ENCODE peak calls at places on chromosomes 4 and X, in eight cellular contexts. R is stomach, J is fibroblast of pulmonary artery, O is GM12878, T is adrenal gland, Y is lower lobe of right lung, U is colonic mucosa, X is fibroblast of lung. B is an unnamed sample.

GRCh38 chr4:7030856-7031255 is 12.3 kb upstream of the TADA2B start:
- DNase-seq in R (no peak), J (no peak), O (no peak), T (no peak), Y (no peak), U (no peak), X (no peak), B (no peak)

GRCh38 chr4:77203380-77204197 is 46.6 kb downstream of the CCNG2 start:
- DNase-seq in R (peak), J (peak), O (peak), T (peak), Y (no peak), U (peak), X (peak), B (peak)

GRCh38 chr4:186061919-186062318 is 7.0 kb upstream of the TLR3 start:
- DNase-seq in R (no peak), J (no peak), O (no peak), T (no peak), Y (no peak), U (no peak), X (no peak), B (no peak)

GRCh38 chrX:70133303-70134115 is at the start of gene IGBP1:
- DNase-seq in R (peak), J (peak), O (peak), T (peak), Y (peak), U (peak), X (peak), B (peak)

GRCh38 chr4:52402582-52402981 is 256.5 kb downstream of the USP46 start:
- DNase-seq in R (no peak), J (no peak), O (no peak), T (no peak), Y (no peak), U (no peak), X (no peak), B (no peak)

GRCh38 chr4:139242511-139243051 is 37.4 kb downstream of the MGARP start:
- DNase-seq in R (no peak), J (peak), O (no peak), T (no peak), Y (no peak), U (no peak), X (peak), B (peak)

GRCh38 chrX:21940356-21940829 is at the start of gene SMS:
- DNase-seq in R (peak), J (peak), O (no peak), T (peak), Y (peak), U (peak), X (peak), B (peak)

GRCh38 chr4:92477309-92477708 is 173.5 kb downstream of the GRID2 start:
- DNase-seq in R (no peak), J (no peak), O (no peak), T (no peak), Y (no peak), U (no peak), X (no peak), B (no peak)

GRCh38 chrX:46642145-46642544 is 68.6 kb downstream of the CHST7 start:
- DNase-seq in R (no peak), J (peak), O (no peak), T (no peak), Y (no peak), U (no peak), X (peak), B (peak)

GRCh38 chr4:2793920-2794706 is 1.2 kb downstream of the SH3BP2 start:
- DNase-seq in R (peak), J (peak), O (no peak), T (peak), Y (peak), U (peak), X (peak), B (peak)

GRCh38 chr4:8063974-8064563 is 94.5 kb downstream of the ABLIM2 start:
- DNase-seq in R (no peak), J (no peak), O (no peak), T (no peak), Y (no peak), U (no peak), X (no peak), B (no peak)

GRCh38 chr4:186191266-186192067 is at the start of gene CYP4V2:
- DNase-seq in R (peak), J (peak), O (peak), T (peak), Y (peak), U (peak), X (peak), B (peak)

GRCh38 chrX:80578518-80579105 is 158.4 kb downstream of the TENT5D start:
- DNase-seq in R (no peak), J (peak), O (no peak), T (no peak), Y (no peak), U (no peak), X (peak), B (peak)

GRCh38 chr4:42954925-42955669 is 62.6 kb downstream of the GRXCR1 start:
- DNase-seq in R (peak), J (no peak), O (no peak), T (no peak), Y (no peak), U (no peak), X (no peak), B (no peak)

GRCh38 chrX:129678881-129679195 is 24.1 kb upstream of the APLN start:
- DNase-seq in R (no peak), J (no peak), O (no peak), T (no peak), Y (no peak), U (no peak), X (no peak), B (no peak)

GRCh38 chr4:163048447-163048846 is 118.2 kb downstream of the NAF1 start:
- DNase-seq in R (peak), J (peak), O (no peak), T (peak), Y (no peak), U (no peak), X (peak), B (peak)

GRCh38 chr4:189124149-189124758 is 816.4 kb upstream of the FRG1 start:
- DNase-seq in R (peak), J (peak), O (no peak), T (no peak), Y (no peak), U (no peak), X (peak), B (peak)

GRCh38 chr4:81828991-81829390 is 357.3 kb upstream of the RASGEF1B start:
- DNase-seq in R (peak), J (no peak), O (no peak), T (peak), Y (no peak), U (no peak), X (no peak), B (no peak)

GRCh38 chr4:99821918-99822503 is 5.4 kb downstream of the DAPP1 start:
- DNase-seq in R (no peak), J (no peak), O (peak), T (no peak), Y (no peak), U (no peak), X (no peak), B (no peak)

GRCh38 chr4:80086296-80086695 is 13.3 kb upstream of the ANTXR2 start:
- DNase-seq in R (no peak), J (no peak), O (no peak), T (no peak), Y (no peak), U (no peak), X (no peak), B (no peak)

GRCh38 chr4:20895988-20896387 is 195.7 kb downstream of the PACRGL start:
- DNase-seq in R (no peak), J (no peak), O (no peak), T (no peak), Y (no peak), U (no peak), X (no peak), B (no peak)

GRCh38 chrX:1614927-1615326 is at the start of gene ASMT:
- DNase-seq in R (no peak), J (no peak), O (no peak), T (no peak), Y (no peak), U (no peak), X (no peak), B (no peak)

GRCh38 chr4:181161669-181162068 is 1081.5 kb upstream of the TENM3 start:
- DNase-seq in R (no peak), J (no peak), O (no peak), T (no peak), Y (no peak), U (no peak), X (no peak), B (peak)

GRCh38 chr4:48341776-48342558 is 638 bp downstream of the SLAIN2 start:
- DNase-seq in R (peak), J (peak), O (no peak), T (peak), Y (peak), U (peak), X (peak), B (peak)

GRCh38 chr4:7890635-7891393 is 48.8 kb downstream of the AFAP1 start:
- DNase-seq in R (no peak), J (peak), O (no peak), T (no peak), Y (no peak), U (no peak), X (peak), B (peak)

GRCh38 chrX:45843518-45843917 is 642.8 kb upstream of the DIPK2B start:
- DNase-seq in R (no peak), J (peak), O (no peak), T (no peak), Y (no peak), U (no peak), X (peak), B (no peak)

GRCh38 chrX:110287605-110288004 is 30.3 kb downstream of the AMMECR1 start:
- DNase-seq in R (no peak), J (peak), O (no peak), T (no peak), Y (no peak), U (no peak), X (peak), B (no peak)

GRCh38 chr4:108834167-108834566 is 71.3 kb upstream of the ETNPPL start:
- DNase-seq in R (no peak), J (peak), O (no peak), T (no peak), Y (no peak), U (no peak), X (peak), B (peak)

DNA sequence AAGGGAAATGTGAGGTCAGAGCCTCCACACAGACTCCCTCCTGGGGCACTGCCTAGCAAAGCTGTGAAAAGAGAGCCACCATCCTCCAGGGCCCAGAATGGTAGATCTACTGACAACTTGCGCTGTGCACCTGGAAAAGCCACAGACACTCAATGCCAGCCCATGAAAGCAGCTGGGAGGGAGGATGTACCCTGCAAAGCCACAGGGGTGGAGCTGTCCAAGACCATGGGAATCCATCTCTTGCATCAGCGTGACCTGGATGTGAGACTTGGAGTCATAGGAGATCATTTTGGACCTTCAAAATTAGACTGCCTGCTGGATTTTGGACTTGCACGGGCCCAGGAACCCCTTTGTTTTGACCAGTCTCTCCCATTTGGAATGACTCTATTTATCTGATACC is 22.8 kb downstream of the CDKN2AIP start:
- DNase-seq in R (no peak), J (no peak), O (no peak), T (no peak), Y (no peak), U (no peak), X (no peak), B (no peak)
- H3K4me3 ChIP-seq in R (no peak), J (no peak), O (no peak), T (no peak), Y (no peak), U (no peak), X (no peak), B (no peak)

GRCh38 chr4:84479663-84480062 is 19.4 kb downstream of the NKX6-1 start:
- DNase-seq in R (no peak), J (no peak), O (no peak), T (no peak), Y (no peak), U (no peak), X (no peak), B (no peak)
- TF ChIP-seq CTCF in R (no peak), J (no peak), O (no peak), T (no peak), Y (no peak), U (no peak), X (no peak), B (no peak)

DNA sequence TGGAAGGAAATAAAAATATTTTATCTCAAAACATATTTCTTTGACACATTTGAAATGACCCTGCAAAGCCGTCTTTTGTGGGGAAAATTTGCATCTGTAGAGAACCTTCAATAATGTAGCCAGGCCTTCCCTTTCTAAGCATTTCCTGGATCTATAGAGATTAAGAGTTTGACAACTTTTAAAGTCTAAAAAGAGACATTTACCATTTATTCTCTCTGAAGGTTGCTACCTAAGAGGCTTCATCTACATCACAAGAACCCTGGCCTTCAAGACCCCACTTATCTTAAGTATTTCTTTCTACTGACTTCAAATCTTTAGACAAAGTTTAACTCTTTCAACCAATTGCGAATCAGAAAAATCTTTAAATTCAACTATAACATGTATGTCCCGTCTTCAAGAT is 1639.8 kb downstream of the RPA4 start:
- DNase-seq in R (no peak), J (no peak), O (no peak), T (no peak), Y (no peak), U (no peak), X (no peak), B (no peak)
- H3K4me3 ChIP-seq in R (no peak), J (no peak), O (no peak), T (no peak), Y (no peak), U (no peak), X (no peak), B (no peak)

DNA sequence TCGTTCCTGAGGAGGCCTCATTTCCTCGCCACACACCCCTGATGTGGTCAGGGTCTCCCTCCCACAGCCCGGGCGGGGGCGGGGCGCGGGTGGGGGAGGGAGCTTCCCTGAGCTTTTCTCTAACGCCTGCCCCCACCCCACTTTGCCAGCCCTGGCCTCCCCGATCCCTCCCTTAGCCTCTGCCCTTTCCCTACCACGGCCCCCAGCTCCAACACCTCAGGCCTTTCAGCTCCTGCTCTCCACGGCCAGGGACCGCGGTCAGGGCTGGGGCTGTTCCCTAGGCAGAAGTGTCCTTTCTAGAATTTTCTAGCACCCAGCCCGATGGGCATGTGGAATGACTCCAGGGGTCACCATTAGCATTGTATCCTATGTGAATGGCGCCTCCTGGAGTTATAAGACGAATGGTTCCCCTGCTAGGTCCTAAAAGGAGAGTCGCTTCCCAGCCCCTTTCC is 201.3 kb upstream of the BCOR start:
- DNase-seq in R (no peak), J (peak), O (no peak), T (no peak), Y (no peak), U (no peak), X (peak), B (no peak)
- TF ChIP-seq CTCF in R (no peak), J (peak), O (no peak), T (no peak), Y (no peak), U (no peak), X (no peak), B (peak)

DNA sequence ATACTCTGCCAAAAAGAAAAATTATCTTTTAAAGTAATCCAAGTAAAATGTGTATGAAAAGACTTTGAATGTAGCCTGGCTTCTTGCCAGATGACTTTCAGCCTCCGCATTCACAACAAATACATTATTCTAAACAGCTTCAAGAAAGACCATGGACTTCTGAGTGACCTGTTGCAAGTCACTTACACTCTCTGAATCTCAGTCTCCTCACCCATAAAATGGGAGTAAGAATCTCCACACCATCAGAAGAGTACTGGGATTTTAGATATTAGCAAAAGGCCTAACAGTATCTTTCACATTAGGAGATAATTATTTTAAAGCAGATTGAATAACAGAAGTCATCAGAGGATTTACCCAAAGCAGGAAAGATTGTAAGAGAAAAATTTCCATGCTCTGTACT is 2.4 kb downstream of the ADAMTS3 start:
- DNase-seq in R (no peak), J (peak), O (no peak), T (no peak), Y (no peak), U (no peak), X (no peak), B (no peak)
- H3K4me3 ChIP-seq in R (no peak), J (no peak), O (no peak), T (no peak), Y (no peak), U (no peak), X (no peak), B (no peak)